ENCODE peak calls at places on chromosomes 3 and 15, in six cellular contexts. H, W, Z, B, U and O are unnamed samples.
A peak's percentile ranks its signal among the peaks of the same experiment; 100 is the strongest.

GRCh38 chr3:50125541-50126286 is 29.4 kb upstream of the SEMA3F start:
- DNase-seq in H (peak; percentile 33), W (no peak), B (no peak), Z (peak; percentile 62), U (no peak), O (no peak)

GRCh38 chr15:60215225-60215963 is 182.4 kb downstream of the ANXA2 start:
- DNase-seq in Z (no peak), W (no peak), B (no peak), H (no peak), U (no peak), O (no peak)

GRCh38 chr3:48945856-48946549 is 27.4 kb downstream of the ARIH2 start:
- DNase-seq in Z (no peak), B (no peak), H (no peak), U (no peak), W (no peak), O (no peak)

GRCh38 chr3:126557761-126558160 is 971 bp downstream of the C3orf22 start:
- DNase-seq in Z (no peak), H (no peak), U (no peak), W (no peak), B (no peak), O (no peak)

GRCh38 chr3:126147147-126147931 is 33.0 kb downstream of the ALDH1L1 start:
- DNase-seq in W (no peak), H (no peak), B (peak; percentile 13), Z (peak; percentile 37), U (no peak), O (no peak)

GRCh38 chr15:65192016-65192415 is 6.9 kb upstream of the CLPX start:
- DNase-seq in Z (no peak), W (peak; percentile 23), B (no peak), U (peak; percentile 23), H (no peak), O (peak; percentile 51)

GRCh38 chr3:128714887-128715496 is 11.0 kb upstream of the RAB7A start:
- DNase-seq in H (no peak), B (no peak), Z (peak; percentile 36), U (peak; percentile 22), W (no peak), O (no peak)

GRCh38 chr3:126180477-126181397 is at the start of gene ALDH1L1:
- DNase-seq in B (peak; percentile 86), W (peak; percentile 47), U (peak; percentile 95), Z (peak; percentile 80), H (peak; percentile 65), O (peak; percentile 52)

GRCh38 chr3:197798863-197799262 is 7.8 kb downstream of the LRCH3 start:
- DNase-seq in U (no peak), B (no peak), Z (no peak), W (no peak), H (no peak), O (no peak)

GRCh38 chr3:197796087-197796486 is 5.0 kb downstream of the LRCH3 start:
- DNase-seq in B (no peak), H (no peak), U (no peak), W (no peak), Z (no peak), O (no peak)

GRCh38 chr3:197800379-197800778 is 9.3 kb downstream of the LRCH3 start:
- DNase-seq in Z (no peak), H (no peak), U (no peak), B (no peak), W (peak; percentile 34), O (peak; percentile 42)

GRCh38 chr3:197802505-197803459 is 11.7 kb downstream of the LRCH3 start:
- DNase-seq in Z (no peak), W (no peak), U (no peak), B (no peak), H (no peak), O (peak; percentile 22)

DNA sequence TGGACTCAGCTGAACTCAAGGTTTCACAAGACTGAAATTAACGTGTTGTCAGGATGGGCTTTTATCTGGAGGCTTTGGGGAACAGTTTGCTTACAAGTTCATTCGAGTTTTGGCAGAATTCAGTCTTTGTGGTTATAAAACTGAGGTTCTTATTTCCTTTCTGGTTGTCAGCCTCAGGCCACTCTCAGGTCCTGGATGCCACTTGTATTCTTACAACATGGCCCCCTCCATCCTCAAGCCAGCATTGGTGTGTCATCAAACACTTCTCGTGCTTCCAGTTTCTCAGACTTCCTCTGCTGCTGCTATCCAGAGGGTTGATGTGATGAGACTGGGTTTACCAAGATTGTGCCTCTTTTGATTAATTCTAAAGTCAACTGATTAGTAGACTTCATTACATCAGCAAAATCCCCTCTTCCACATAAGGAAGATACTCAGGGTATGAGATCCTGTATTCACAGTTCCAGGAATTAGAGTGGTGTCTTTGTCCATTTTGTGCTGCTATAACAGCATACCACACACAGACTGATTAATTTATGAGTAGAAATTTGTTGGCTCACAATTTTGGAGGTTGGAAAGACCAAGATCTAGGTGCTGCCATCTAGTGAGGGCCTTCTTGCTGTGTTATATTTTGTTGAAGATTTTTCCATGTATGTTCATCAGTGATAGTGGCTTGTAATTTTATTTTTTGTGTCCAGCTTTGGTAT is 10.9 kb downstream of the LRCH3 start:
- DNase-seq in Z (no peak), U (peak; percentile 16), B (no peak), H (no peak), W (peak; percentile 44), O (peak; percentile 56)
- TF ChIP-seq CTCF in Z (peak; percentile 38), U (no peak), B (peak; percentile 11), H (peak; percentile 27), W (peak; percentile 23), O (peak; percentile 57)

GRCh38 chr3:193945126-193945525 is 190.8 kb upstream of the HES1 start:
- DNase-seq in W (peak; percentile 10), Z (no peak), U (no peak), H (no peak), B (no peak), O (no peak)

GRCh38 chr3:193944161-193944884 is 191.6 kb upstream of the HES1 start:
- DNase-seq in H (no peak), Z (no peak), W (no peak), B (no peak), U (no peak), O (no peak)

GRCh38 chr3:193947636-193948035 is 188.3 kb upstream of the HES1 start:
- DNase-seq in U (no peak), H (no peak), B (no peak), W (peak; percentile 17), Z (no peak), O (no peak)

GRCh38 chr3:193948459-193948858 is 187.5 kb upstream of the HES1 start:
- DNase-seq in Z (no peak), H (no peak), U (no peak), B (no peak), W (no peak), O (no peak)

DNA sequence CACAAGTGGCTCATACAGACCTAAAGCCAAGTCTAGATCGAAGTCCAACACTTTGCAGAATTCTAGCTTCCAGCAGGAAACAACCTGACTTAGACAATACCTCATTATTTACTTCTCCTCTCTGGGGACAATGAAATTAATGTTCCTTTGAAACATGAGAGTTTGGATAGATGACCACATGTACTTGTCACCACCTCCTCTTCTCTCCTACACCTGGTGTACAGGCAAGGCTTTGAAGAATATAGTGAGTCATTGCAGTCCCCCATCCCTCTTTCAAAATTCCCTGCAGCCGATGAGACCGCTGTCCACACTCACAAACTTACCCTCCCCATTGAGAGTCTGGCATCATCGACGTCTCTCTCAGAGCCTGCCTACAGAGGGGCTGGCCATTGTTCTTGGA is 189.0 kb upstream of the HES1 start:
- DNase-seq in B (no peak), Z (no peak), H (no peak), U (no peak), W (no peak), O (no peak)
- H3K4me3 ChIP-seq in B (no peak overlapping the region), Z (no peak overlapping the region), H (no peak overlapping the region), U (no peak overlapping the region), W (no peak overlapping the region), O (no peak overlapping the region)

DNA sequence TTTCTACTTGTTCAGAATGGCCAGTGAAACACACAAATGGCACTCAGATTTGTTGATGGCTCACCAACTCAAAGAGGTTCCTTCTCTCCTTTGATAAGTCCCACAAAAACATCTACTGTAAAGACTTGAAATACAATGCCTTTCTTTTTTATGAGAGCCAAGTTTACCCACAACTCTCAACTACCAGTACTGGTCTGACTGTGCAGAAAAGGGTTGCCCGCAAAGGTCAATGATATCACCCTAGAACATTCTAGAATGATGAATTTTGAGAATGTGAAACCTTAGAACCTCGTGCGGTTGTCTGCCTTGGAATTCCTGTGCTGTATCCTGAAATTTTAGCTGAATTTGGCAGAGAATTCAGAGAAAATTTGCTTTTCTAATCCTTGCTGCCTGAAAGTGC is 19.1 kb upstream of the PPP4R2 start:
- DNase-seq in U (no peak), Z (no peak), B (no peak), H (no peak), W (no peak), O (no peak)
- TF ChIP-seq CTCF in U (no peak), Z (peak; percentile 0), B (no peak), H (no peak), W (no peak), O (no peak)

GRCh38 chr3:43082457-43082856 is 23.4 kb downstream of the POMGNT2 start:
- DNase-seq in B (no peak), W (no peak), U (no peak), Z (no peak), H (no peak), O (no peak)

GRCh38 chr3:43089081-43089480 is 16.8 kb downstream of the POMGNT2 start:
- DNase-seq in B (no peak), U (no peak), Z (no peak), W (no peak), H (no peak), O (no peak)

GRCh38 chr3:43087249-43087776 is 18.6 kb downstream of the POMGNT2 start:
- DNase-seq in W (no peak), Z (no peak), U (no peak), H (no peak), B (no peak), O (peak; percentile 30)

GRCh38 chr3:43090238-43090637 is 15.6 kb downstream of the POMGNT2 start:
- DNase-seq in H (no peak), U (no peak), W (no peak), Z (no peak), B (no peak), O (no peak)

GRCh38 chr3:43086460-43087165 is 19.3 kb downstream of the POMGNT2 start:
- DNase-seq in W (peak; percentile 63), U (no peak), H (no peak), B (no peak), Z (no peak), O (no peak)
- H3K4me3 ChIP-seq in W (no peak overlapping the region), U (no peak overlapping the region), H (no peak overlapping the region), B (no peak overlapping the region), Z (no peak overlapping the region), O (no peak overlapping the region)

GRCh38 chr3:79405183-79405582 is 362.6 kb downstream of the ROBO1 start:
- DNase-seq in H (no peak), Z (no peak), B (no peak), W (no peak), U (no peak), O (no peak)

GRCh38 chr3:79410136-79410535 is 357.7 kb downstream of the ROBO1 start:
- DNase-seq in B (no peak), U (no peak), H (no peak), W (no peak), Z (no peak), O (no peak)

GRCh38 chr3:79410617-79411016 is 357.2 kb downstream of the ROBO1 start:
- DNase-seq in H (no peak), W (no peak), Z (no peak), U (no peak), B (no peak), O (no peak)

DNA sequence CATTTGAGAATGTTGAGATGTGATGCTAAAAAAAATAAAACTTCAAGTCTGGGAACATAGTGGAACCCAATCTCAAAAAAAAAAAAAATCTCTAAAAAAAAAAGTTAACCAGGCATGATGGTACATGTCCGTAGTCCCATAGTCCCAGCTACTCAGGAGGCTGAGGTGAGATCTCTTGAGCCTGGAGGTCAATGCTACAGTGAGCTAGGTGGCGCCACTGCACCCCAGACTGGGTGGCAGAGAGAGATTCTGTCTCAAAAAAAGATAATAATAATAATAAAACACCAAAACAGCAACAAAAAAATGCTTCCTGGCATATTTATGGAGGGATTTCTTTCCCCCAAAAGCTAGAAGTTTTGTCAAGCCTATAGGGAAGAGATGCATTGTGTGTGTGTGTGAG is 361.6 kb downstream of the ROBO1 start:
- DNase-seq in H (no peak), B (no peak), W (no peak), Z (no peak), U (no peak), O (no peak)
- TF ChIP-seq CTCF in H (no peak), B (no peak), W (no peak), Z (no peak), U (no peak), O (peak; percentile 36)